ENCODE peak calls at places on chromosomes 2 and 18, in nine cellular contexts. One of them, this sample, is unnamed.

GRCh38 chr2:185990861-185991525 is 252.4 kb downstream of the FSIP2 start:
- DNase-seq in DND-41: no peak
- DNase-seq in transverse colon: no peak
- DNase-seq in sigmoid colon: no peak
- DNase-seq in ovary: no peak
- DNase-seq in A549: no peak
- DNase-seq in right cardiac atrium: no peak
- DNase-seq in HCT116: no peak
- DNase-seq in H9: no peak
- DNase-seq in this sample: no peak

GRCh38 chr2:239691720-239692119 is 290.9 kb upstream of the HDAC4 start:
- DNase-seq in ovary: no peak
- DNase-seq in A549: no peak
- DNase-seq in H9: no peak
- DNase-seq in transverse colon: no peak
- DNase-seq in HCT116: no peak
- DNase-seq in right cardiac atrium: no peak
- DNase-seq in DND-41: peak; percentile 1
- DNase-seq in sigmoid colon: no peak
- DNase-seq in this sample: no peak

GRCh38 chr18:66646622-66647021 is 42.7 kb upstream of the CDH19 start:
- DNase-seq in HCT116: no peak
- DNase-seq in DND-41: no peak
- DNase-seq in A549: no peak
- DNase-seq in ovary: no peak
- DNase-seq in transverse colon: no peak
- DNase-seq in H9: no peak
- DNase-seq in sigmoid colon: no peak
- DNase-seq in right cardiac atrium: no peak
- DNase-seq in this sample: no peak

GRCh38 chr2:112579280-112579679 is 5.1 kb upstream of the CHCHD5 start:
- DNase-seq in sigmoid colon: no peak
- DNase-seq in H9: no peak
- DNase-seq in HCT116: no peak
- DNase-seq in ovary: no peak
- DNase-seq in DND-41: no peak
- DNase-seq in transverse colon: no peak
- DNase-seq in right cardiac atrium: no peak
- DNase-seq in A549: no peak
- DNase-seq in this sample: no peak

GRCh38 chr2:241035142-241035817 is 36.9 kb downstream of the SNED1 start:
- DNase-seq in A549: no peak
- DNase-seq in ovary: no peak
- DNase-seq in transverse colon: no peak
- DNase-seq in HCT116: no peak
- DNase-seq in right cardiac atrium: no peak
- DNase-seq in sigmoid colon: peak; percentile 52
- DNase-seq in DND-41: no peak
- DNase-seq in H9: peak; percentile 63
- DNase-seq in this sample: no peak

GRCh38 chr2:156323754-156324153 is 8.8 kb downstream of the NR4A2 start:
- DNase-seq in H9: no peak
- DNase-seq in right cardiac atrium: no peak
- DNase-seq in A549: no peak
- DNase-seq in HCT116: no peak
- DNase-seq in sigmoid colon: no peak
- DNase-seq in transverse colon: no peak
- DNase-seq in DND-41: no peak
- DNase-seq in ovary: no peak
- DNase-seq in this sample: no peak

GRCh38 chr2:45011621-45012602 is 2.7 kb upstream of the SIX2 start:
- DNase-seq in A549: no peak
- DNase-seq in H9: no peak
- DNase-seq in DND-41: no peak
- DNase-seq in HCT116: no peak
- DNase-seq in right cardiac atrium: no peak
- DNase-seq in ovary: no peak
- DNase-seq in transverse colon: no peak
- DNase-seq in sigmoid colon: no peak
- DNase-seq in this sample: no peak

GRCh38 chr18:3060667-3061580 is 48.0 kb upstream of the LPIN2 start:
- DNase-seq in A549: no peak
- DNase-seq in right cardiac atrium: peak; percentile 34
- DNase-seq in transverse colon: no peak
- DNase-seq in HCT116: no peak
- DNase-seq in H9: no peak
- DNase-seq in sigmoid colon: no peak
- DNase-seq in ovary: no peak
- DNase-seq in DND-41: peak; percentile 65
- DNase-seq in this sample: no peak

GRCh38 chr2:177551989-177552413 is 159.4 kb downstream of the AGPS start:
- DNase-seq in HCT116: no peak
- DNase-seq in DND-41: no peak
- DNase-seq in A549: no peak
- DNase-seq in right cardiac atrium: peak; percentile 35
- DNase-seq in H9: peak; percentile 60
- DNase-seq in transverse colon: no peak
- DNase-seq in sigmoid colon: peak; percentile 75
- DNase-seq in ovary: peak; percentile 32
- DNase-seq in this sample: no peak

GRCh38 chr2:188333751-188334524 is 42.3 kb downstream of the GULP1 start:
- DNase-seq in sigmoid colon: no peak
- DNase-seq in A549: no peak
- DNase-seq in transverse colon: no peak
- DNase-seq in HCT116: no peak
- DNase-seq in H9: no peak
- DNase-seq in ovary: no peak
- DNase-seq in DND-41: no peak
- DNase-seq in right cardiac atrium: peak; percentile 15
- DNase-seq in this sample: no peak

GRCh38 chr2:27681844-27682243 is 18.2 kb downstream of the SLC4A1AP start:
- DNase-seq in transverse colon: no peak
- DNase-seq in right cardiac atrium: no peak
- DNase-seq in ovary: no peak
- DNase-seq in A549: no peak
- DNase-seq in H9: no peak
- DNase-seq in sigmoid colon: no peak
- DNase-seq in HCT116: no peak
- DNase-seq in DND-41: no peak
- DNase-seq in this sample: no peak

GRCh38 chr2:75959724-75960123 is 249.0 kb upstream of the GCFC2 start:
- DNase-seq in HCT116: no peak
- DNase-seq in DND-41: no peak
- DNase-seq in sigmoid colon: no peak
- DNase-seq in ovary: no peak
- DNase-seq in H9: no peak
- DNase-seq in A549: no peak
- DNase-seq in right cardiac atrium: no peak
- DNase-seq in transverse colon: no peak
- DNase-seq in this sample: no peak

GRCh38 chr2:127891806-127892205 is 6.0 kb upstream of the AMMECR1L start:
- DNase-seq in right cardiac atrium: peak; percentile 33
- DNase-seq in transverse colon: no peak
- DNase-seq in sigmoid colon: no peak
- DNase-seq in DND-41: no peak
- DNase-seq in A549: no peak
- DNase-seq in H9: peak; percentile 34
- DNase-seq in ovary: peak; percentile 22
- DNase-seq in HCT116: no peak
- DNase-seq in this sample: no peak

GRCh38 chr2:105396254-105397024 is 2.4 kb downstream of the FHL2 start:
- DNase-seq in transverse colon: peak; percentile 78
- DNase-seq in right cardiac atrium: peak; percentile 35
- DNase-seq in ovary: no peak
- DNase-seq in HCT116: peak; percentile 95
- DNase-seq in sigmoid colon: peak; percentile 74
- DNase-seq in DND-41: no peak
- DNase-seq in H9: no peak
- DNase-seq in A549: peak; percentile 85
- DNase-seq in this sample: no peak

GRCh38 chr2:105398522-105399206 is at the start of gene FHL2:
- DNase-seq in HCT116: peak; percentile 48
- DNase-seq in right cardiac atrium: peak; percentile 74
- DNase-seq in DND-41: peak; percentile 60
- DNase-seq in transverse colon: peak; percentile 78
- DNase-seq in H9: peak; percentile 84
- DNase-seq in sigmoid colon: peak; percentile 88
- DNase-seq in ovary: peak; percentile 82
- DNase-seq in A549: peak; percentile 62
- DNase-seq in this sample: no peak

GRCh38 chr2:105395691-105396090 is 3.2 kb downstream of the FHL2 start:
- DNase-seq in ovary: no peak
- DNase-seq in A549: no peak
- DNase-seq in HCT116: no peak
- DNase-seq in transverse colon: peak; percentile 8
- DNase-seq in H9: no peak
- DNase-seq in DND-41: no peak
- DNase-seq in sigmoid colon: no peak
- DNase-seq in right cardiac atrium: no peak
- DNase-seq in this sample: no peak

GRCh38 chr2:105397959-105398521 is 811 bp downstream of the FHL2 start:
- DNase-seq in transverse colon: no peak
- DNase-seq in A549: no peak
- DNase-seq in HCT116: no peak
- DNase-seq in DND-41: no peak
- DNase-seq in ovary: no peak
- DNase-seq in H9: no peak
- DNase-seq in right cardiac atrium: no peak
- DNase-seq in sigmoid colon: no peak
- DNase-seq in this sample: no peak

GRCh38 chr2:105397025-105397722 is 1.7 kb downstream of the FHL2 start:
- DNase-seq in right cardiac atrium: no peak
- DNase-seq in transverse colon: peak; percentile 11
- DNase-seq in H9: no peak
- DNase-seq in HCT116: peak; percentile 60
- DNase-seq in DND-41: no peak
- DNase-seq in ovary: no peak
- DNase-seq in A549: peak; percentile 40
- DNase-seq in sigmoid colon: no peak
- DNase-seq in this sample: no peak
- H3K27ac ChIP-seq in right cardiac atrium: peak overlapping the region; percentile 70
- H3K27ac ChIP-seq in transverse colon: peak overlapping the region; percentile 95
- H3K27ac ChIP-seq in H9: no peak overlapping the region
- H3K27ac ChIP-seq in HCT116: peak overlapping the region; percentile 91
- H3K27ac ChIP-seq in DND-41: no peak overlapping the region
- H3K27ac ChIP-seq in ovary: peak overlapping the region; percentile 86
- H3K27ac ChIP-seq in A549: peak overlapping the region; percentile 99
- H3K27ac ChIP-seq in sigmoid colon: peak overlapping the region; percentile 27
- H3K27ac ChIP-seq in this sample: no peak overlapping the region

GRCh38 chr18:45734944-45735343 is 11.0 kb downstream of the SLC14A1 start:
- DNase-seq in transverse colon: no peak
- DNase-seq in ovary: no peak
- DNase-seq in A549: no peak
- DNase-seq in H9: no peak
- DNase-seq in HCT116: no peak
- DNase-seq in sigmoid colon: no peak
- DNase-seq in right cardiac atrium: no peak
- DNase-seq in DND-41: no peak
- DNase-seq in this sample: no peak

GRCh38 chr18:45733535-45733934 is 9.6 kb downstream of the SLC14A1 start:
- DNase-seq in H9: peak; percentile 75
- DNase-seq in A549: no peak
- DNase-seq in DND-41: no peak
- DNase-seq in HCT116: no peak
- DNase-seq in sigmoid colon: no peak
- DNase-seq in transverse colon: no peak
- DNase-seq in ovary: no peak
- DNase-seq in right cardiac atrium: no peak
- DNase-seq in this sample: no peak

GRCh38 chr18:45730832-45731545 is 7.0 kb downstream of the SLC14A1 start:
- DNase-seq in right cardiac atrium: no peak
- DNase-seq in ovary: no peak
- DNase-seq in A549: peak; percentile 18
- DNase-seq in DND-41: no peak
- DNase-seq in sigmoid colon: no peak
- DNase-seq in HCT116: no peak
- DNase-seq in H9: no peak
- DNase-seq in transverse colon: no peak
- DNase-seq in this sample: no peak

GRCh38 chr18:45731706-45732105 is 7.7 kb downstream of the SLC14A1 start:
- DNase-seq in ovary: no peak
- DNase-seq in sigmoid colon: no peak
- DNase-seq in transverse colon: no peak
- DNase-seq in A549: no peak
- DNase-seq in HCT116: no peak
- DNase-seq in DND-41: no peak
- DNase-seq in H9: no peak
- DNase-seq in right cardiac atrium: no peak
- DNase-seq in this sample: no peak

GRCh38 chr18:45734505-45734904 is 10.5 kb downstream of the SLC14A1 start:
- DNase-seq in HCT116: no peak
- DNase-seq in A549: no peak
- DNase-seq in H9: no peak
- DNase-seq in transverse colon: no peak
- DNase-seq in right cardiac atrium: no peak
- DNase-seq in ovary: no peak
- DNase-seq in sigmoid colon: no peak
- DNase-seq in DND-41: no peak
- DNase-seq in this sample: no peak
- H3K27ac ChIP-seq in HCT116: no peak overlapping the region
- H3K27ac ChIP-seq in A549: no peak overlapping the region
- H3K27ac ChIP-seq in H9: no peak overlapping the region
- H3K27ac ChIP-seq in transverse colon: no peak overlapping the region
- H3K27ac ChIP-seq in right cardiac atrium: no peak overlapping the region
- H3K27ac ChIP-seq in ovary: no peak overlapping the region
- H3K27ac ChIP-seq in sigmoid colon: no peak overlapping the region
- H3K27ac ChIP-seq in DND-41: no peak overlapping the region
- H3K27ac ChIP-seq in this sample: no peak overlapping the region

DNA sequence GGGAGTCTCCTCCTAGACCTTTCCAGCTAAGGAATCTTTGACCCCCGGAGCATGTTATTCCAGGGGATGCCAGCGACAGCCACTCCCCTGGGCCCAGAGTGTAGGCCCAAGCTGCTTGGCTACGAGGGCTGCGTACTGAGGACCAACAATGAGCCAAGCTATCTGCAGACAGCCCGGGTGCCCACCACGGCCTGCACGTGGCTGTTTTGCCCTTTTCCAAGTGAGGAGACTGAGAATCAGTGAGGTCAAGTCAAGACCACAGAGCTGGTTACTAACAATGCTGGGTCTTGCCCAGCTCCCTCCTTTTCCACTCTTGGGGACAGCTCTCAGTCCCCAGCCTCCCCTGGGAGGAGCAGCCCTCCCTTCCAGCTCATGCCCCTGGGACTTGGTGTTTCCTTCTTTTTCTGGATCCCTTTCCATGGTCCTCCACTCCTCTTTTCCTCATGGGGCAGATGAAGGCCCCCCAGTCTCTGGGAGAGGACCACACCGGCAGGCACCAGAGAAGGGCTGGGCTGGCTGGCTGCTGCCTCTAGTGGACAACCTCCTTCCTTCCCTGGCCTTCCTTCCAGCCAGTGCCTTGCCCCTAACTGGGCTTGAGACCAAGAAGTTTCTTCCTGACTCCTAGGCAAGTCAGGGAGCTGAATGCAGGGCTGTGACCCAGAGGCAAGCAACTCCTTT is 550 bp upstream of the MALL start:
- DNase-seq in H9: peak; percentile 71
- DNase-seq in HCT116: peak; percentile 56
- DNase-seq in transverse colon: peak; percentile 32
- DNase-seq in ovary: no peak
- DNase-seq in sigmoid colon: no peak
- DNase-seq in right cardiac atrium: peak; percentile 71
- DNase-seq in DND-41: no peak
- DNase-seq in A549: peak; percentile 73
- DNase-seq in this sample: no peak
- H3K27ac ChIP-seq in H9: no peak overlapping the region
- H3K27ac ChIP-seq in HCT116: peak overlapping the region; percentile 82
- H3K27ac ChIP-seq in transverse colon: peak overlapping the region; percentile 75
- H3K27ac ChIP-seq in ovary: no peak overlapping the region
- H3K27ac ChIP-seq in sigmoid colon: peak overlapping the region; percentile 40
- H3K27ac ChIP-seq in right cardiac atrium: peak overlapping the region; percentile 70
- H3K27ac ChIP-seq in DND-41: no peak overlapping the region
- H3K27ac ChIP-seq in A549: peak overlapping the region; percentile 96
- H3K27ac ChIP-seq in this sample: no peak overlapping the region

GRCh38 chr2:238285653-238286082 is 2.7 kb downstream of the PER2 start:
- DNase-seq in DND-41: no peak
- DNase-seq in ovary: peak; percentile 65
- DNase-seq in right cardiac atrium: peak; percentile 84
- DNase-seq in transverse colon: peak; percentile 89
- DNase-seq in sigmoid colon: peak; percentile 96
- DNase-seq in A549: peak; percentile 82
- DNase-seq in H9: peak; percentile 48
- DNase-seq in HCT116: no peak
- DNase-seq in this sample: no peak
- H3K27ac ChIP-seq in DND-41: no peak overlapping the region
- H3K27ac ChIP-seq in ovary: no peak overlapping the region
- H3K27ac ChIP-seq in right cardiac atrium: peak overlapping the region; percentile 87
- H3K27ac ChIP-seq in transverse colon: peak overlapping the region; percentile 92
- H3K27ac ChIP-seq in sigmoid colon: peak overlapping the region; percentile 93
- H3K27ac ChIP-seq in A549: peak overlapping the region; percentile 90
- H3K27ac ChIP-seq in H9: no peak overlapping the region
- H3K27ac ChIP-seq in HCT116: no peak overlapping the region
- H3K27ac ChIP-seq in this sample: no peak overlapping the region

This sample was measured in substantia nigra.